ENCODE peak calls at places on chromosomes 3 and 15, in eight cellular contexts. One of them, this sample, is unnamed.
A peak's percentile ranks its signal among the peaks of the same experiment; 100 is the strongest.

GRCh38 chr3:99895106-99895705 is 77.5 kb downstream of the CMSS1 start:
- DNase-seq in activated naive CD4-positive, alpha-beta T cell treated with anti-CD3 and anti-CD28 coated beads for 36 hours: no peak
- DNase-seq in Kasumi-1: peak; percentile 85
- DNase-seq in foreskin fibroblast: peak; percentile 28
- DNase-seq in NCI-H2029 treated with DMSO at 0.1 percent for 48 hours: no peak
- DNase-seq in T-helper 2 cell: no peak
- DNase-seq in NCI-H187 treated with DMSO at 0.1 percent for 48 hours: no peak
- DNase-seq in HFFc6: peak; percentile 21
- DNase-seq in this sample: no peak

GRCh38 chr3:130816873-130817445 is 70.3 kb upstream of the PIK3R4 start:
- DNase-seq in activated naive CD4-positive, alpha-beta T cell treated with anti-CD3 and anti-CD28 coated beads for 36 hours: no peak
- DNase-seq in Kasumi-1: no peak
- DNase-seq in foreskin fibroblast: no peak
- DNase-seq in NCI-H2029 treated with DMSO at 0.1 percent for 48 hours: no peak
- DNase-seq in T-helper 2 cell: no peak
- DNase-seq in NCI-H187 treated with DMSO at 0.1 percent for 48 hours: no peak
- DNase-seq in HFFc6: no peak
- DNase-seq in this sample: no peak

GRCh38 chr3:68057637-68058320 is 403.4 kb upstream of the SUCLG2 start:
- DNase-seq in activated naive CD4-positive, alpha-beta T cell treated with anti-CD3 and anti-CD28 coated beads for 36 hours: peak; percentile 85
- DNase-seq in Kasumi-1: no peak
- DNase-seq in foreskin fibroblast: no peak
- DNase-seq in NCI-H2029 treated with DMSO at 0.1 percent for 48 hours: no peak
- DNase-seq in T-helper 2 cell: peak; percentile 10
- DNase-seq in NCI-H187 treated with DMSO at 0.1 percent for 48 hours: no peak
- DNase-seq in HFFc6: no peak
- DNase-seq in this sample: no peak

GRCh38 chr15:81977464-81977863 is 68.4 kb downstream of the MEX3B start:
- DNase-seq in activated naive CD4-positive, alpha-beta T cell treated with anti-CD3 and anti-CD28 coated beads for 36 hours: no peak
- DNase-seq in Kasumi-1: no peak
- DNase-seq in foreskin fibroblast: no peak
- DNase-seq in NCI-H2029 treated with DMSO at 0.1 percent for 48 hours: no peak
- DNase-seq in T-helper 2 cell: no peak
- DNase-seq in NCI-H187 treated with DMSO at 0.1 percent for 48 hours: no peak
- DNase-seq in HFFc6: no peak
- DNase-seq in this sample: no peak

GRCh38 chr15:99578809-99579208 is 13.0 kb downstream of the MEF2A start:
- DNase-seq in activated naive CD4-positive, alpha-beta T cell treated with anti-CD3 and anti-CD28 coated beads for 36 hours: no peak
- DNase-seq in Kasumi-1: no peak
- DNase-seq in foreskin fibroblast: no peak
- DNase-seq in NCI-H2029 treated with DMSO at 0.1 percent for 48 hours: no peak
- DNase-seq in T-helper 2 cell: no peak
- DNase-seq in NCI-H187 treated with DMSO at 0.1 percent for 48 hours: no peak
- DNase-seq in HFFc6: no peak
- DNase-seq in this sample: no peak

GRCh38 chr15:71097890-71098289 is 17.4 kb upstream of the THSD4 start:
- DNase-seq in activated naive CD4-positive, alpha-beta T cell treated with anti-CD3 and anti-CD28 coated beads for 36 hours: no peak
- DNase-seq in Kasumi-1: no peak
- DNase-seq in foreskin fibroblast: no peak
- DNase-seq in NCI-H2029 treated with DMSO at 0.1 percent for 48 hours: no peak
- DNase-seq in T-helper 2 cell: no peak
- DNase-seq in NCI-H187 treated with DMSO at 0.1 percent for 48 hours: no peak
- DNase-seq in HFFc6: no peak
- DNase-seq in this sample: no peak

GRCh38 chr3:158709666-158710083 is 22.6 kb downstream of the RARRES1 start:
- DNase-seq in activated naive CD4-positive, alpha-beta T cell treated with anti-CD3 and anti-CD28 coated beads for 36 hours: no peak
- DNase-seq in Kasumi-1: no peak
- DNase-seq in foreskin fibroblast: peak; percentile 97
- DNase-seq in NCI-H2029 treated with DMSO at 0.1 percent for 48 hours: no peak
- DNase-seq in T-helper 2 cell: no peak
- DNase-seq in NCI-H187 treated with DMSO at 0.1 percent for 48 hours: no peak
- DNase-seq in HFFc6: peak; percentile 98
- DNase-seq in this sample: peak; percentile 41

GRCh38 chr15:52337198-52337853 is 41.7 kb upstream of the MYO5C start:
- DNase-seq in activated naive CD4-positive, alpha-beta T cell treated with anti-CD3 and anti-CD28 coated beads for 36 hours: no peak
- DNase-seq in Kasumi-1: no peak
- DNase-seq in foreskin fibroblast: peak; percentile 28
- DNase-seq in NCI-H2029 treated with DMSO at 0.1 percent for 48 hours: no peak
- DNase-seq in T-helper 2 cell: no peak
- DNase-seq in NCI-H187 treated with DMSO at 0.1 percent for 48 hours: no peak
- DNase-seq in HFFc6: peak; percentile 71
- DNase-seq in this sample: no peak

GRCh38 chr3:94544131-94544530 is 481.3 kb downstream of the NSUN3 start:
- DNase-seq in activated naive CD4-positive, alpha-beta T cell treated with anti-CD3 and anti-CD28 coated beads for 36 hours: no peak
- DNase-seq in Kasumi-1: no peak
- DNase-seq in foreskin fibroblast: no peak
- DNase-seq in NCI-H2029 treated with DMSO at 0.1 percent for 48 hours: no peak
- DNase-seq in T-helper 2 cell: no peak
- DNase-seq in NCI-H187 treated with DMSO at 0.1 percent for 48 hours: no peak
- DNase-seq in HFFc6: no peak
- DNase-seq in this sample: no peak

GRCh38 chr15:28114721-28115622 is 15.9 kb upstream of the OCA2 start:
- DNase-seq in activated naive CD4-positive, alpha-beta T cell treated with anti-CD3 and anti-CD28 coated beads for 36 hours: no peak
- DNase-seq in Kasumi-1: no peak
- DNase-seq in foreskin fibroblast: no peak
- DNase-seq in NCI-H2029 treated with DMSO at 0.1 percent for 48 hours: no peak
- DNase-seq in T-helper 2 cell: no peak
- DNase-seq in NCI-H187 treated with DMSO at 0.1 percent for 48 hours: no peak
- DNase-seq in HFFc6: no peak
- DNase-seq in this sample: no peak

GRCh38 chr3:141763088-141763750 is at the start of gene GRK7:
- DNase-seq in activated naive CD4-positive, alpha-beta T cell treated with anti-CD3 and anti-CD28 coated beads for 36 hours: no peak
- DNase-seq in Kasumi-1: no peak
- DNase-seq in foreskin fibroblast: no peak
- DNase-seq in NCI-H2029 treated with DMSO at 0.1 percent for 48 hours: no peak
- DNase-seq in T-helper 2 cell: no peak
- DNase-seq in NCI-H187 treated with DMSO at 0.1 percent for 48 hours: no peak
- DNase-seq in HFFc6: no peak
- DNase-seq in this sample: no peak

GRCh38 chr3:49534581-49535495 is 19.4 kb upstream of the BSN start:
- DNase-seq in activated naive CD4-positive, alpha-beta T cell treated with anti-CD3 and anti-CD28 coated beads for 36 hours: no peak
- DNase-seq in Kasumi-1: no peak
- DNase-seq in foreskin fibroblast: no peak
- DNase-seq in NCI-H2029 treated with DMSO at 0.1 percent for 48 hours: peak; percentile 22
- DNase-seq in T-helper 2 cell: no peak
- DNase-seq in NCI-H187 treated with DMSO at 0.1 percent for 48 hours: no peak
- DNase-seq in HFFc6: no peak
- DNase-seq in this sample: no peak

GRCh38 chr3:159852821-159853505 is 135.7 kb upstream of the IL12A start:
- DNase-seq in activated naive CD4-positive, alpha-beta T cell treated with anti-CD3 and anti-CD28 coated beads for 36 hours: no peak
- DNase-seq in Kasumi-1: no peak
- DNase-seq in foreskin fibroblast: peak; percentile 46
- DNase-seq in NCI-H2029 treated with DMSO at 0.1 percent for 48 hours: no peak
- DNase-seq in T-helper 2 cell: no peak
- DNase-seq in NCI-H187 treated with DMSO at 0.1 percent for 48 hours: no peak
- DNase-seq in HFFc6: peak; percentile 27
- DNase-seq in this sample: no peak

GRCh38 chr3:112001516-112001915 is 2.8 kb downstream of the TAGLN3 start:
- DNase-seq in activated naive CD4-positive, alpha-beta T cell treated with anti-CD3 and anti-CD28 coated beads for 36 hours: peak; percentile 31
- DNase-seq in Kasumi-1: no peak
- DNase-seq in foreskin fibroblast: no peak
- DNase-seq in NCI-H2029 treated with DMSO at 0.1 percent for 48 hours: no peak
- DNase-seq in T-helper 2 cell: no peak
- DNase-seq in NCI-H187 treated with DMSO at 0.1 percent for 48 hours: no peak
- DNase-seq in HFFc6: no peak
- DNase-seq in this sample: no peak

GRCh38 chr3:8822141-8822540 is 52.7 kb upstream of the OXTR start:
- DNase-seq in activated naive CD4-positive, alpha-beta T cell treated with anti-CD3 and anti-CD28 coated beads for 36 hours: no peak
- DNase-seq in Kasumi-1: no peak
- DNase-seq in foreskin fibroblast: peak; percentile 66
- DNase-seq in NCI-H2029 treated with DMSO at 0.1 percent for 48 hours: no peak
- DNase-seq in T-helper 2 cell: no peak
- DNase-seq in NCI-H187 treated with DMSO at 0.1 percent for 48 hours: no peak
- DNase-seq in HFFc6: peak; percentile 83
- DNase-seq in this sample: no peak

GRCh38 chr3:169992156-169992555 is 25.5 kb downstream of the SEC62 start:
- DNase-seq in activated naive CD4-positive, alpha-beta T cell treated with anti-CD3 and anti-CD28 coated beads for 36 hours: no peak
- DNase-seq in Kasumi-1: no peak
- DNase-seq in foreskin fibroblast: no peak
- DNase-seq in NCI-H2029 treated with DMSO at 0.1 percent for 48 hours: no peak
- DNase-seq in T-helper 2 cell: no peak
- DNase-seq in NCI-H187 treated with DMSO at 0.1 percent for 48 hours: no peak
- DNase-seq in HFFc6: no peak
- DNase-seq in this sample: no peak

GRCh38 chr3:177624523-177625495 is 427.5 kb upstream of the TBL1XR1 start:
- DNase-seq in activated naive CD4-positive, alpha-beta T cell treated with anti-CD3 and anti-CD28 coated beads for 36 hours: no peak
- DNase-seq in Kasumi-1: no peak
- DNase-seq in foreskin fibroblast: no peak
- DNase-seq in NCI-H2029 treated with DMSO at 0.1 percent for 48 hours: no peak
- DNase-seq in T-helper 2 cell: no peak
- DNase-seq in NCI-H187 treated with DMSO at 0.1 percent for 48 hours: no peak
- DNase-seq in HFFc6: no peak
- DNase-seq in this sample: no peak

GRCh38 chr3:40550168-40550567 is 25.4 kb downstream of the ZNF621 start:
- DNase-seq in activated naive CD4-positive, alpha-beta T cell treated with anti-CD3 and anti-CD28 coated beads for 36 hours: no peak
- DNase-seq in Kasumi-1: no peak
- DNase-seq in foreskin fibroblast: peak; percentile 9
- DNase-seq in NCI-H2029 treated with DMSO at 0.1 percent for 48 hours: no peak
- DNase-seq in T-helper 2 cell: no peak
- DNase-seq in NCI-H187 treated with DMSO at 0.1 percent for 48 hours: no peak
- DNase-seq in HFFc6: no peak
- DNase-seq in this sample: no peak

GRCh38 chr3:186609247-186609868 is 3.5 kb upstream of the AHSG start:
- DNase-seq in activated naive CD4-positive, alpha-beta T cell treated with anti-CD3 and anti-CD28 coated beads for 36 hours: peak; percentile 38
- DNase-seq in Kasumi-1: no peak
- DNase-seq in foreskin fibroblast: no peak
- DNase-seq in NCI-H2029 treated with DMSO at 0.1 percent for 48 hours: no peak
- DNase-seq in T-helper 2 cell: no peak
- DNase-seq in NCI-H187 treated with DMSO at 0.1 percent for 48 hours: no peak
- DNase-seq in HFFc6: no peak
- DNase-seq in this sample: peak; percentile 52

GRCh38 chr3:121330586-121330985 is 215.2 kb downstream of the POLQ start:
- DNase-seq in activated naive CD4-positive, alpha-beta T cell treated with anti-CD3 and anti-CD28 coated beads for 36 hours: no peak
- DNase-seq in Kasumi-1: no peak
- DNase-seq in foreskin fibroblast: no peak
- DNase-seq in NCI-H2029 treated with DMSO at 0.1 percent for 48 hours: no peak
- DNase-seq in T-helper 2 cell: no peak
- DNase-seq in NCI-H187 treated with DMSO at 0.1 percent for 48 hours: no peak
- DNase-seq in HFFc6: peak; percentile 4
- DNase-seq in this sample: no peak

GRCh38 chr3:139764069-139764905 is 86.5 kb upstream of the NMNAT3 start:
- DNase-seq in activated naive CD4-positive, alpha-beta T cell treated with anti-CD3 and anti-CD28 coated beads for 36 hours: no peak
- DNase-seq in Kasumi-1: no peak
- DNase-seq in foreskin fibroblast: no peak
- DNase-seq in NCI-H2029 treated with DMSO at 0.1 percent for 48 hours: no peak
- DNase-seq in T-helper 2 cell: no peak
- DNase-seq in NCI-H187 treated with DMSO at 0.1 percent for 48 hours: no peak
- DNase-seq in HFFc6: no peak
- DNase-seq in this sample: no peak

This sample was measured in keratinocyte.